ENCODE peak calls at places on chromosomes 16 and 17, in six cellular contexts. H, Q, B, K, T and C are unnamed samples.

GRCh38 chr16:24508614-24509013 is 30.8 kb upstream of the RBBP6 start:
- DNase-seq in H (no peak), Q (no peak), B (peak), K (no peak), T (peak), C (no peak)

GRCh38 chr16:11117576-11118211 is 138.3 kb downstream of the SOCS1 start:
- DNase-seq in H (no peak), Q (no peak), B (no peak), K (no peak), T (no peak), C (no peak)

GRCh38 chr17:48544356-48545021 is 420 bp downstream of the HOXB2 start:
- DNase-seq in H (peak), Q (peak), B (no peak), K (peak), T (peak), C (no peak)

GRCh38 chr17:30164531-30164930 is 47.9 kb downstream of the NSRP1 start:
- DNase-seq in H (no peak), Q (no peak), B (no peak), K (no peak), T (no peak), C (no peak)

GRCh38 chr16:87809150-87809902 is 43.5 kb upstream of the KLHDC4 start:
- DNase-seq in H (no peak), Q (no peak), B (no peak), K (no peak), T (no peak), C (peak)

GRCh38 chr17:10088444-10088843 is 110.0 kb downstream of the GAS7 start:
- DNase-seq in H (no peak), Q (no peak), B (no peak), K (no peak), T (no peak), C (no peak)

GRCh38 chr16:30997000-30997886 is 12.2 kb downstream of the HSD3B7 start:
- DNase-seq in H (peak), Q (peak), B (peak), K (peak), T (no peak), C (no peak)

GRCh38 chr16:86665319-86665675 is 86.9 kb downstream of the FOXL1 start:
- DNase-seq in H (no peak), Q (no peak), B (peak), K (no peak), T (no peak), C (no peak)

GRCh38 chr17:76405967-76406647 is 21.7 kb downstream of the SPHK1 start:
- DNase-seq in H (no peak), Q (no peak), B (no peak), K (no peak), T (no peak), C (no peak)

GRCh38 chr16:4101421-4102275 is 14.6 kb downstream of the ADCY9 start:
- DNase-seq in H (no peak), Q (no peak), B (no peak), K (no peak), T (no peak), C (no peak)

GRCh38 chr16:57017251-57017650 is 27.9 kb downstream of the NLRC5 start:
- DNase-seq in H (no peak), Q (no peak), B (no peak), K (no peak), T (no peak), C (no peak)

GRCh38 chr17:1147664-1148063 is 32.1 kb downstream of the ABR start:
- DNase-seq in H (peak), Q (no peak), B (peak), K (peak), T (no peak), C (no peak)

GRCh38 chr17:29665480-29665807 is 42.7 kb upstream of the CORO6 start:
- DNase-seq in H (no peak), Q (no peak), B (no peak), K (no peak), T (no peak), C (no peak)

GRCh38 chr17:45431531-45432404 is 902 bp downstream of the ARHGAP27 start:
- DNase-seq in H (peak), Q (peak), B (peak), K (peak), T (no peak), C (no peak)

GRCh38 chr16:53629607-53630312 is 73.9 kb downstream of the RPGRIP1L start:
- DNase-seq in H (no peak), Q (no peak), B (no peak), K (no peak), T (no peak), C (no peak)

GRCh38 chr16:47492428-47493357 is 31.6 kb downstream of the PHKB start:
- DNase-seq in H (no peak), Q (peak), B (peak), K (peak), T (peak), C (no peak)

GRCh38 chr17:8946071-8946470 is 19.4 kb downstream of the PIK3R5 start:
- DNase-seq in H (no peak), Q (no peak), B (no peak), K (no peak), T (no peak), C (no peak)

GRCh38 chr17:73430848-73431247 is 119.0 kb upstream of the CDC42EP4 start:
- DNase-seq in H (no peak), Q (no peak), B (no peak), K (no peak), T (no peak), C (peak)

GRCh38 chr17:28500712-28501379 is 5.3 kb upstream of the FOXN1 start:
- DNase-seq in H (peak), Q (no peak), B (no peak), K (no peak), T (no peak), C (no peak)

GRCh38 chr17:74240637-74241036 is 27.3 kb downstream of the TTYH2 start:
- DNase-seq in H (no peak), Q (no peak), B (peak), K (no peak), T (no peak), C (no peak)

GRCh38 chr16:3348547-3349167 is 7.0 kb upstream of the OR2C1 start:
- DNase-seq in H (no peak), Q (no peak), B (no peak), K (no peak), T (no peak), C (peak)

GRCh38 chr16:29811170-29811895 is 660 bp upstream of the PRRT2 start:
- DNase-seq in H (peak), Q (peak), B (peak), K (peak), T (peak), C (no peak)

GRCh38 chr16:89190150-89190958 is 10.0 kb downstream of the SLC22A31 start:
- DNase-seq in H (peak), Q (no peak), B (no peak), K (no peak), T (no peak), C (no peak)

GRCh38 chr16:53055603-53056527 is 1.1 kb downstream of the CHD9 start:
- DNase-seq in H (peak), Q (no peak), B (peak), K (peak), T (no peak), C (peak)

GRCh38 chr17:33322063-33322462 is 29.0 kb upstream of the ASIC2 start:
- DNase-seq in H (no peak), Q (no peak), B (no peak), K (no peak), T (no peak), C (no peak)

GRCh38 chr17:60107526-60108257 is 29.0 kb upstream of the HEATR6 start:
- DNase-seq in H (no peak), Q (no peak), B (peak), K (no peak), T (no peak), C (no peak)

GRCh38 chr17:3966720-3967363 is 2.6 kb upstream of the ATP2A3 start:
- DNase-seq in H (no peak), Q (no peak), B (no peak), K (no peak), T (no peak), C (no peak)

GRCh38 chr17:5562661-5563360 is 21.5 kb downstream of the NLRP1 start:
- DNase-seq in H (no peak), Q (no peak), B (no peak), K (no peak), T (no peak), C (peak)

GRCh38 chr16:57536306-57537193 is at the start of gene CCDC102A:
- DNase-seq in H (peak), Q (peak), B (peak), K (peak), T (no peak), C (no peak)

GRCh38 chr16:50696575-50697420 is 3.4 kb downstream of the NOD2 start:
- DNase-seq in H (no peak), Q (peak), B (no peak), K (no peak), T (peak), C (no peak)

GRCh38 chr16:55728797-55729196 is 73.0 kb downstream of the SLC6A2 start:
- DNase-seq in H (no peak), Q (no peak), B (no peak), K (no peak), T (no peak), C (no peak)

GRCh38 chr17:17672453-17673368 is 8.5 kb upstream of the RAI1 start:
- DNase-seq in H (no peak), Q (no peak), B (no peak), K (no peak), T (no peak), C (peak)

GRCh38 chr16:27526169-27526568 is 23.5 kb downstream of the GTF3C1 start:
- DNase-seq in H (no peak), Q (no peak), B (no peak), K (no peak), T (no peak), C (no peak)

DNA sequence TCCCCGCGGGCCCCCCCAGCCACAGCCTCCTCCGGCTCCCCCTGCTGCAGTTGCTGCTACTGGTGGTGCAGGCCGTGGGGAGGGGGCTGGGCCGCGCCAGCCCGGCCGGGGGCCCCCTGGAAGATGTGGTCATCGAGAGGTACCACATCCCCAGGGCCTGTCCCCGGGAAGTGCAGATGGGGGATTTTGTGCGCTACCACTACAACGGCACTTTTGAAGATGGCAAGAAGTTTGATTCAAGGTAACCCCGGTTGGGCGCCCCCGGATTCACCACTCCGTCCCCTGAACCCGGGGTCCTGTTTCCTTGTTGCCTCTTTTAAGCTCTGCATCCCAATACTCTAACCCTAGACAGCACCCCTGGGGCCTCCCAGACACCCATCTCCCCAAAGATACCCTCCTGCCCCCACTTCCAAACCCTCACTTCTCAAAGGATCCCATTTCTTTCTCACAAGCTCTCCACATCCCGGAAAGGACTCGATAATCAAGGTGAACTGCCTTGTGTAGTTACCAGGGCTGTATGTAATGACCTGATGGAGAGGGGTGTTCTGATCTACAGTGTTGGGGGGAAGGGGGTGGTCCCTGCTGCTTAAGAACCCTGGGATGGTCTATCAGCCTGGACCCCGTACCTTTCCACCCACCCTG is 356 bp downstream of the FKBP10 start:
- DNase-seq in H (no peak), Q (no peak), B (peak), K (peak), T (no peak), C (no peak)
- H3K4me3 ChIP-seq in H (peak), Q (no peak), B (peak), K (peak), T (peak), C (no peak)

DNA sequence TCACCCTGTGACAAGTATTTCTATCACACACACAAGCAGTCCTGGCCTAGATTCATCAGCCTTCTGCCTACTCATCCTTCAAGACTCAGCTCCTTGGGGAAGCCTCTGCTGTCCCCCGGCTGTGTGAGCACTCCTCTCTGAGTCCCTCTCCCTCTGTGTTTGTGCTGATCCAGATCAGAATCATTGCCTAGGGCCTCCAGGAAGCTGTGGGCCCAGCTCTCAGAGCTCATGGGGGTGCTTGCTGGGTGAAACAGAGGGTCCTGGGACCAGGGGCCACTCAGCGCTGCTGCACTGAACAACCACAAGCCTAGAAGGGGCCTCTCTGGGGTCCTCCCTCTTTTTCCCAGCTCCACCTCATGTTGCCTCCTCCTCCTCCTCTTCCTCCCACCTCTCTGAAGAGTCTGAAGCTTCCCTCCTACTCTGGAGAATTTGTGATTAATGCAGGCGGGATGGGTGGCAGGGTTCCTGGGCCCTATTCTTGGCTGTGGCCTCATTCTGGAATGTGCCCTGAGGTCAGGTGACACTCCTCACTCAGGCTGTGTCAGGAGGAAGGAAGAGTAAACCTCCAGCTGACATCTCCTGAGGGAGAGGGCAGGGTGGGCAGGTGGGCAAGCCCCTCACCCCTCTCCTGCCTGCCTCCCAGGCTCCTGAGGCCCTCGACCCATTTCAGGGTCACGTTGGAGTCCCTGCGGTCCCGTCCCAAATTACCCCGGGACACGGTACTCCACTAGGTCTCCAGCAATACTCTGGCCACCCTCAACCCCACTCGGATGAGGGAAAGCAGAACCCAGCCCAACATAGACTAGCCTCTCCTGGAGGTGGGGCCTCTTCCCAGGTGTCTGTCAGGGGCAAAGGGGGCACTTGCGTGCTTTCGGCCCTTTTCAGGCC is 10.1 kb downstream of the WFIKKN2 start:
- DNase-seq in H (no peak), Q (no peak), B (peak), K (no peak), T (no peak), C (no peak)
- H3K4me3 ChIP-seq in H (no peak), Q (no peak), B (no peak), K (no peak), T (no peak), C (no peak)

GRCh38 chr17:7615265-7615747 is 609 bp upstream of the FXR2 start:
- DNase-seq in H (no peak), Q (no peak), B (no peak), K (no peak), T (no peak), C (no peak)
- H3K4me3 ChIP-seq in H (peak), Q (peak), B (peak), K (peak), T (peak), C (peak)

GRCh38 chr17:69141802-69142472 is at the start of gene ABCA6:
- DNase-seq in H (no peak), Q (no peak), B (peak), K (no peak), T (no peak), C (no peak)
- H3K4me3 ChIP-seq in H (no peak), Q (no peak), B (peak), K (no peak), T (peak), C (no peak)

GRCh38 chr17:40500190-40500589 is 1.2 kb downstream of the TNS4 start:
- DNase-seq in H (no peak), Q (no peak), B (no peak), K (no peak), T (no peak), C (no peak)

GRCh38 chr17:40501499-40501911 is at the start of gene TNS4:
- DNase-seq in H (no peak), Q (no peak), B (no peak), K (no peak), T (no peak), C (no peak)

GRCh38 chr17:40502716-40503115 is 1.3 kb upstream of the TNS4 start:
- DNase-seq in H (no peak), Q (no peak), B (no peak), K (no peak), T (no peak), C (no peak)

GRCh38 chr17:40499551-40500189 is 1.8 kb downstream of the TNS4 start:
- DNase-seq in H (peak), Q (no peak), B (peak), K (peak), T (peak), C (no peak)

GRCh38 chr17:40500709-40501108 is 714 bp downstream of the TNS4 start:
- DNase-seq in H (no peak), Q (no peak), B (no peak), K (no peak), T (no peak), C (no peak)
- H3K4me3 ChIP-seq in H (no peak), Q (no peak), B (no peak), K (no peak), T (no peak), C (no peak)

DNA sequence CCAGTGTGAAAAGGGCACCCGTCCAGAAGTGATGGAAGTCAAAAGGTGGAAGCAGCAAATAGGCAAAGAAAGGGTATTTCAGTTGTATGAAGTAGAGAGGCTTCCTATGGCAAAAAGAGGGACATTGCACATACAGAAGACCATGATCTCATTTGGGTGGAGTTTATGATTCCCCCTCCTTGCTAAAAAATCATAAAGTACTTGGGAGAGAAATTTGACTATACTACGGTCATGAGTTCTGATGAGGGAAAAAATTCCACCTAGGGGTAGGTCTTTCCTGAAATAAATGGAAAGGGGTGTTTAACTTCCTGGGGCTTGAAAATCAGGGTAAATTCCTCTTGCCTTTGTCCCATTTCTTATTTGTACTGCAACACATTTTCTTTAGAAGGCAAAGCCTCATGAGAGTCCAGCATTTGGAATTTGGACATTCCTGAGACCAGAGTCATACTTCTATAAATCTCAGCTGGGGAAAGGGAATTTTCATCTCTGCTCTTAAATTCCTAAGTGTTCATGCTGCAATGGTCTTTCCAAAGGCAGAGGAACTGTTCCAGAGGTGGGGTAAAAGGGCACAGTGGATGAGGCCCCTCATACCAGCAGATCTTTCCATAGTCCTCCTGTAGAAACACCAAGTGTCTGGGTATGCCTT is 5.8 kb downstream of the LYRM1 start:
- DNase-seq in H (no peak), Q (no peak), B (peak), K (no peak), T (no peak), C (no peak)
- H3K4me3 ChIP-seq in H (no peak), Q (no peak), B (peak), K (no peak), T (peak), C (no peak)

GRCh38 chr17:63153488-63153887 is 187.5 kb downstream of the TANC2 start:
- DNase-seq in H (peak), Q (no peak), B (peak), K (no peak), T (no peak), C (no peak)

GRCh38 chr17:63154586-63155244 is 188.7 kb downstream of the TANC2 start:
- DNase-seq in H (no peak), Q (no peak), B (peak), K (no peak), T (no peak), C (no peak)

GRCh38 chr17:63150466-63150865 is 184.4 kb downstream of the TANC2 start:
- DNase-seq in H (no peak), Q (no peak), B (peak), K (no peak), T (no peak), C (no peak)

GRCh38 chr17:63150994-63151464 is 185.0 kb downstream of the TANC2 start:
- DNase-seq in H (peak), Q (no peak), B (peak), K (peak), T (no peak), C (no peak)

DNA sequence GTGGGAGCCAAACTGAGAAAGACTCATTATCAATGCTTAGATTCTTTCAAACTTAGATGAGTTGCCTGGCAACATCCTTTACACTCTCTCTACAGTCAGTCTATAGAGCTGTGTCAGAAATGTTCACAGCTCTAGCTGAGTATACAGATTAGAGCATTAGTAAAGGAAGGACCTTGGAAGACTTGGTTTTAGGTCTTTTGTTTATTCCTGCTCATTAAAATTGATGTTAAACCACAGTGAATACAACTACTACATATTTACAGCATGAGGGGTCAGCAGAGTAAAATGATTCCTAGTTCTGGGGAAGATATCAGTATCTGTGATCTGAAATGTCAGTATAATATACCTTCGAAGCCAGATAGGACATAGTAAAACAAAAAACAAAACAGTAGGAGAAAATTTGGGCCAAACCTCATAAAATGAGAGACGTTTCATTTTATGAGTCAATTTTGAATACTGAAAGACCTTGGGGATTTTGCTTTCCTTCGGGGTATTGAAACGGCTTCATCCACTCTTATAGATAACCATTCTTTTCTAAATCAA is 186.0 kb downstream of the TANC2 start:
- DNase-seq in H (peak), Q (no peak), B (peak), K (no peak), T (no peak), C (no peak)
- H3K4me3 ChIP-seq in H (peak), Q (no peak), B (peak), K (no peak), T (no peak), C (no peak)

DNA sequence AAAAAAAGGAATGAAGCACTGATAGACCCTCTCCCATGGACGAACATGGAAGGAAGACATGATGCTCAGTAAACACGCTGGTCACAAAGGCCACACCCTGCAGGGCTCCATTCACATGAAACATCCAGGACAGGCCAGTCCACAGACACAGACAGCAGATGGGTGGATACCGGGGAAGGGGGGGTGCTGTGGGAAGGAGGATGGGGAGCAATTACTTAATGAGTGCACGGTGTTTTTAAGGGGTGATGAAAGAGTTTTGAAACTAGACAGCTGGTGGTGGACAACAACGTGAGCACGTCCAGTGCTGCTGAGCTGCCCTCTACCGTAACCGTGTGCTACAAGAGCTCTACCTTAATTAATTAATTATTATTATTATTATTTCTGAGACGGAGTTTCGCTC is 6.0 kb upstream of the SLC16A3 start:
- DNase-seq in H (no peak), Q (no peak), B (no peak), K (no peak), T (no peak), C (no peak)
- H3K4me3 ChIP-seq in H (no peak), Q (no peak), B (no peak), K (no peak), T (no peak), C (no peak)